ENCODE peak calls at places on chromosomes 1 and 21, in six cellular contexts. One of them, this sample, is unnamed.

GRCh38 chr1:227788279-227789041 is 27.0 kb upstream of the PRSS38 start:
- DNase-seq in NB4: peak; percentile 46
- DNase-seq in activated CD8-positive, alpha-beta memory T cell treated with anti-CD3 and anti-CD28 coated beads for 4 hours: no peak
- DNase-seq in brain pericyte: no peak
- DNase-seq in activated T-helper 1 cell treated with Interleukin-2 at 50 U/mL for 16 hours: no peak
- DNase-seq in prostate gland: no peak
- DNase-seq in this sample: no peak

GRCh38 chr21:44093761-44094160 is 13.4 kb upstream of the PWP2 start:
- DNase-seq in activated T-helper 1 cell treated with Interleukin-2 at 50 U/mL for 16 hours: no peak
- DNase-seq in NB4: no peak
- DNase-seq in activated CD8-positive, alpha-beta memory T cell treated with anti-CD3 and anti-CD28 coated beads for 4 hours: no peak
- DNase-seq in prostate gland: no peak
- DNase-seq in brain pericyte: no peak
- DNase-seq in this sample: no peak

GRCh38 chr1:185044981-185045792 is at the start of gene RNF2:
- DNase-seq in brain pericyte: peak; percentile 18
- DNase-seq in activated T-helper 1 cell treated with Interleukin-2 at 50 U/mL for 16 hours: peak; percentile 77
- DNase-seq in activated CD8-positive, alpha-beta memory T cell treated with anti-CD3 and anti-CD28 coated beads for 4 hours: peak; percentile 55
- DNase-seq in NB4: peak; percentile 88
- DNase-seq in prostate gland: peak; percentile 75
- DNase-seq in this sample: peak; percentile 69

GRCh38 chr1:30538906-30539855 is 184.2 kb downstream of the MATN1 start:
- DNase-seq in activated CD8-positive, alpha-beta memory T cell treated with anti-CD3 and anti-CD28 coated beads for 4 hours: no peak
- DNase-seq in brain pericyte: no peak
- DNase-seq in prostate gland: no peak
- DNase-seq in NB4: no peak
- DNase-seq in activated T-helper 1 cell treated with Interleukin-2 at 50 U/mL for 16 hours: no peak
- DNase-seq in this sample: no peak

GRCh38 chr1:219781491-219781890 is 146.9 kb downstream of the SLC30A10 start:
- DNase-seq in brain pericyte: no peak
- DNase-seq in activated T-helper 1 cell treated with Interleukin-2 at 50 U/mL for 16 hours: no peak
- DNase-seq in NB4: no peak
- DNase-seq in prostate gland: no peak
- DNase-seq in activated CD8-positive, alpha-beta memory T cell treated with anti-CD3 and anti-CD28 coated beads for 4 hours: no peak
- DNase-seq in this sample: no peak

GRCh38 chr1:17220287-17220686 is 15.4 kb downstream of the PADI1 start:
- DNase-seq in activated CD8-positive, alpha-beta memory T cell treated with anti-CD3 and anti-CD28 coated beads for 4 hours: no peak
- DNase-seq in prostate gland: no peak
- DNase-seq in brain pericyte: no peak
- DNase-seq in activated T-helper 1 cell treated with Interleukin-2 at 50 U/mL for 16 hours: no peak
- DNase-seq in NB4: no peak
- DNase-seq in this sample: no peak

GRCh38 chr1:36268981-36269380 is 37.2 kb upstream of the SH3D21 start:
- DNase-seq in NB4: no peak
- DNase-seq in activated CD8-positive, alpha-beta memory T cell treated with anti-CD3 and anti-CD28 coated beads for 4 hours: no peak
- DNase-seq in prostate gland: peak; percentile 61
- DNase-seq in brain pericyte: no peak
- DNase-seq in activated T-helper 1 cell treated with Interleukin-2 at 50 U/mL for 16 hours: no peak
- DNase-seq in this sample: no peak

GRCh38 chr1:44652445-44653106 is 21.7 kb downstream of the TMEM53 start:
- DNase-seq in activated T-helper 1 cell treated with Interleukin-2 at 50 U/mL for 16 hours: peak; percentile 54
- DNase-seq in brain pericyte: no peak
- DNase-seq in activated CD8-positive, alpha-beta memory T cell treated with anti-CD3 and anti-CD28 coated beads for 4 hours: peak; percentile 60
- DNase-seq in NB4: peak; percentile 72
- DNase-seq in prostate gland: peak; percentile 63
- DNase-seq in this sample: peak; percentile 73

GRCh38 chr21:20617130-20617529 is 381.1 kb upstream of the NCAM2 start:
- DNase-seq in activated CD8-positive, alpha-beta memory T cell treated with anti-CD3 and anti-CD28 coated beads for 4 hours: no peak
- DNase-seq in brain pericyte: no peak
- DNase-seq in NB4: no peak
- DNase-seq in prostate gland: no peak
- DNase-seq in activated T-helper 1 cell treated with Interleukin-2 at 50 U/mL for 16 hours: no peak
- DNase-seq in this sample: no peak

This sample was measured in CD8-positive, alpha-beta T cell.